ENCODE peak calls at places on chromosome 20, in five cellular contexts. One of them, this sample, is unnamed.
A peak's percentile ranks its signal among the peaks of the same experiment; 100 is the strongest.

GRCh38 chr20:21105429-21106170 is 558 bp downstream of the LINC00237 start:
- DNase-seq in IMR-90: no peak
- DNase-seq in stimulated activated CD8-positive, alpha-beta memory T cell treated with anti-CD3 and anti-CD28 coated beads, Interleukin-2, amount 100 ng/mL, for 1 hour: no peak
- DNase-seq in ascending aorta: no peak
- DNase-seq in mesendoderm: no peak
- DNase-seq in this sample: no peak

GRCh38 chr20:10131612-10132345 is 86.9 kb upstream of the SNAP25 start:
- DNase-seq in IMR-90: peak; percentile 67
- DNase-seq in stimulated activated CD8-positive, alpha-beta memory T cell treated with anti-CD3 and anti-CD28 coated beads, Interleukin-2, amount 100 ng/mL, for 1 hour: no peak
- DNase-seq in ascending aorta: no peak
- DNase-seq in mesendoderm: no peak
- DNase-seq in this sample: no peak

GRCh38 chr20:53957421-53958172 is 112.8 kb downstream of the BCAS1 start:
- DNase-seq in IMR-90: peak; percentile 16
- DNase-seq in stimulated activated CD8-positive, alpha-beta memory T cell treated with anti-CD3 and anti-CD28 coated beads, Interleukin-2, amount 100 ng/mL, for 1 hour: no peak
- DNase-seq in ascending aorta: no peak
- DNase-seq in mesendoderm: no peak
- DNase-seq in this sample: no peak

GRCh38 chr20:761418-762381 is 6.6 kb downstream of the SLC52A3 start:
- DNase-seq in IMR-90: no peak
- DNase-seq in stimulated activated CD8-positive, alpha-beta memory T cell treated with anti-CD3 and anti-CD28 coated beads, Interleukin-2, amount 100 ng/mL, for 1 hour: no peak
- DNase-seq in ascending aorta: no peak
- DNase-seq in mesendoderm: no peak
- DNase-seq in this sample: no peak

GRCh38 chr20:1577906-1578305 is 20.4 kb upstream of the SIRPD start:
- DNase-seq in IMR-90: no peak
- DNase-seq in stimulated activated CD8-positive, alpha-beta memory T cell treated with anti-CD3 and anti-CD28 coated beads, Interleukin-2, amount 100 ng/mL, for 1 hour: no peak
- DNase-seq in ascending aorta: no peak
- DNase-seq in mesendoderm: no peak
- DNase-seq in this sample: no peak

GRCh38 chr20:44709380-44709779 is 5.8 kb upstream of the CCN5 start:
- DNase-seq in IMR-90: no peak
- DNase-seq in stimulated activated CD8-positive, alpha-beta memory T cell treated with anti-CD3 and anti-CD28 coated beads, Interleukin-2, amount 100 ng/mL, for 1 hour: no peak
- DNase-seq in ascending aorta: no peak
- DNase-seq in mesendoderm: no peak
- DNase-seq in this sample: no peak

GRCh38 chr20:9609892-9610502 is 95.6 kb downstream of the LAMP5 start:
- DNase-seq in IMR-90: peak; percentile 71
- DNase-seq in stimulated activated CD8-positive, alpha-beta memory T cell treated with anti-CD3 and anti-CD28 coated beads, Interleukin-2, amount 100 ng/mL, for 1 hour: no peak
- DNase-seq in ascending aorta: no peak
- DNase-seq in mesendoderm: peak; percentile 77
- DNase-seq in this sample: peak; percentile 11

GRCh38 chr20:10249822-10250221 is 31.2 kb downstream of the SNAP25 start:
- DNase-seq in IMR-90: no peak
- DNase-seq in stimulated activated CD8-positive, alpha-beta memory T cell treated with anti-CD3 and anti-CD28 coated beads, Interleukin-2, amount 100 ng/mL, for 1 hour: no peak
- DNase-seq in ascending aorta: no peak
- DNase-seq in mesendoderm: peak; percentile 65
- DNase-seq in this sample: no peak

GRCh38 chr20:44678247-44678646 is 26.7 kb upstream of the ADA start:
- DNase-seq in IMR-90: no peak
- DNase-seq in stimulated activated CD8-positive, alpha-beta memory T cell treated with anti-CD3 and anti-CD28 coated beads, Interleukin-2, amount 100 ng/mL, for 1 hour: no peak
- DNase-seq in ascending aorta: no peak
- DNase-seq in mesendoderm: no peak
- DNase-seq in this sample: no peak

GRCh38 chr20:35768731-35769664 is 2.8 kb upstream of the PHF20 start:
- DNase-seq in IMR-90: peak; percentile 98
- DNase-seq in stimulated activated CD8-positive, alpha-beta memory T cell treated with anti-CD3 and anti-CD28 coated beads, Interleukin-2, amount 100 ng/mL, for 1 hour: peak; percentile 8
- DNase-seq in ascending aorta: peak; percentile 93
- DNase-seq in mesendoderm: peak; percentile 95
- DNase-seq in this sample: peak; percentile 92

GRCh38 chr20:37296371-37296770 is 6.9 kb downstream of the MANBAL start:
- DNase-seq in IMR-90: no peak
- DNase-seq in stimulated activated CD8-positive, alpha-beta memory T cell treated with anti-CD3 and anti-CD28 coated beads, Interleukin-2, amount 100 ng/mL, for 1 hour: no peak
- DNase-seq in ascending aorta: no peak
- DNase-seq in mesendoderm: no peak
- DNase-seq in this sample: no peak

GRCh38 chr20:16573011-16573965 is at the start of gene KIF16B:
- DNase-seq in IMR-90: peak; percentile 76
- DNase-seq in stimulated activated CD8-positive, alpha-beta memory T cell treated with anti-CD3 and anti-CD28 coated beads, Interleukin-2, amount 100 ng/mL, for 1 hour: peak; percentile 63
- DNase-seq in ascending aorta: peak; percentile 46
- DNase-seq in mesendoderm: peak; percentile 96
- DNase-seq in this sample: peak; percentile 89

GRCh38 chr20:11544029-11544678 is 373.5 kb upstream of the BTBD3 start:
- DNase-seq in IMR-90: peak; percentile 75
- DNase-seq in stimulated activated CD8-positive, alpha-beta memory T cell treated with anti-CD3 and anti-CD28 coated beads, Interleukin-2, amount 100 ng/mL, for 1 hour: no peak
- DNase-seq in ascending aorta: no peak
- DNase-seq in mesendoderm: peak; percentile 79
- DNase-seq in this sample: no peak

GRCh38 chr20:62210496-62210855 is 9.6 kb downstream of the HRH3 start:
- DNase-seq in IMR-90: no peak
- DNase-seq in stimulated activated CD8-positive, alpha-beta memory T cell treated with anti-CD3 and anti-CD28 coated beads, Interleukin-2, amount 100 ng/mL, for 1 hour: no peak
- DNase-seq in ascending aorta: no peak
- DNase-seq in mesendoderm: no peak
- DNase-seq in this sample: no peak

GRCh38 chr20:1357921-1358671 is 29.2 kb upstream of the SDCBP2 start:
- DNase-seq in IMR-90: peak; percentile 83
- DNase-seq in stimulated activated CD8-positive, alpha-beta memory T cell treated with anti-CD3 and anti-CD28 coated beads, Interleukin-2, amount 100 ng/mL, for 1 hour: no peak
- DNase-seq in ascending aorta: no peak
- DNase-seq in mesendoderm: no peak
- DNase-seq in this sample: no peak

GRCh38 chr20:55390791-55391190 is 614.5 kb downstream of the CBLN4 start:
- DNase-seq in IMR-90: no peak
- DNase-seq in stimulated activated CD8-positive, alpha-beta memory T cell treated with anti-CD3 and anti-CD28 coated beads, Interleukin-2, amount 100 ng/mL, for 1 hour: no peak
- DNase-seq in ascending aorta: no peak
- DNase-seq in mesendoderm: no peak
- DNase-seq in this sample: no peak

GRCh38 chr20:2602746-2603145 is 49.7 kb upstream of the NOP56 start:
- DNase-seq in IMR-90: no peak
- DNase-seq in stimulated activated CD8-positive, alpha-beta memory T cell treated with anti-CD3 and anti-CD28 coated beads, Interleukin-2, amount 100 ng/mL, for 1 hour: no peak
- DNase-seq in ascending aorta: no peak
- DNase-seq in mesendoderm: no peak
- DNase-seq in this sample: no peak

GRCh38 chr20:53869466-53870258 is 200.7 kb downstream of the BCAS1 start:
- DNase-seq in IMR-90: peak; percentile 74
- DNase-seq in stimulated activated CD8-positive, alpha-beta memory T cell treated with anti-CD3 and anti-CD28 coated beads, Interleukin-2, amount 100 ng/mL, for 1 hour: no peak
- DNase-seq in ascending aorta: no peak
- DNase-seq in mesendoderm: peak; percentile 91
- DNase-seq in this sample: no peak

GRCh38 chr20:10064611-10065010 is 29.8 kb downstream of the ANKEF1 start:
- DNase-seq in IMR-90: no peak
- DNase-seq in stimulated activated CD8-positive, alpha-beta memory T cell treated with anti-CD3 and anti-CD28 coated beads, Interleukin-2, amount 100 ng/mL, for 1 hour: no peak
- DNase-seq in ascending aorta: no peak
- DNase-seq in mesendoderm: no peak
- DNase-seq in this sample: no peak

GRCh38 chr20:63738687-63739128 is 868 bp upstream of the SLC2A4RG start:
- DNase-seq in IMR-90: no peak
- DNase-seq in stimulated activated CD8-positive, alpha-beta memory T cell treated with anti-CD3 and anti-CD28 coated beads, Interleukin-2, amount 100 ng/mL, for 1 hour: no peak
- DNase-seq in ascending aorta: no peak
- DNase-seq in mesendoderm: peak; percentile 82
- DNase-seq in this sample: no peak

GRCh38 chr20:39081255-39081654 is 119.1 kb downstream of the DHX35 start:
- DNase-seq in IMR-90: peak; percentile 75
- DNase-seq in stimulated activated CD8-positive, alpha-beta memory T cell treated with anti-CD3 and anti-CD28 coated beads, Interleukin-2, amount 100 ng/mL, for 1 hour: peak; percentile 72
- DNase-seq in ascending aorta: peak; percentile 14
- DNase-seq in mesendoderm: peak; percentile 78
- DNase-seq in this sample: peak; percentile 26

GRCh38 chr20:57033994-57034393 is 232.4 kb downstream of the BMP7 start:
- DNase-seq in IMR-90: no peak
- DNase-seq in stimulated activated CD8-positive, alpha-beta memory T cell treated with anti-CD3 and anti-CD28 coated beads, Interleukin-2, amount 100 ng/mL, for 1 hour: no peak
- DNase-seq in ascending aorta: no peak
- DNase-seq in mesendoderm: no peak
- DNase-seq in this sample: no peak

GRCh38 chr20:2146080-2146867 is 44.6 kb downstream of the STK35 start:
- DNase-seq in IMR-90: no peak
- DNase-seq in stimulated activated CD8-positive, alpha-beta memory T cell treated with anti-CD3 and anti-CD28 coated beads, Interleukin-2, amount 100 ng/mL, for 1 hour: no peak
- DNase-seq in ascending aorta: no peak
- DNase-seq in mesendoderm: no peak
- DNase-seq in this sample: no peak

GRCh38 chr20:50758992-50759391 is 27.6 kb downstream of the PARD6B start:
- DNase-seq in IMR-90: no peak
- DNase-seq in stimulated activated CD8-positive, alpha-beta memory T cell treated with anti-CD3 and anti-CD28 coated beads, Interleukin-2, amount 100 ng/mL, for 1 hour: no peak
- DNase-seq in ascending aorta: no peak
- DNase-seq in mesendoderm: no peak
- DNase-seq in this sample: no peak

This sample was measured in GOT3.